ENCODE peak calls at places on chromosomes 4 and X, in five cellular contexts. C is fibroblast of lung, N is tibial nerve, S is right lobe of liver, E is SK-N-SH. I is an unnamed sample. For H3K4me1 and H3K9me3, the result is how much of the 10 kb centered on the place peaks cover.

GRCh38 chr4:188201851-188202250 is 62.6 kb downstream of the TRIML1 start:
- DNase-seq in C (no peak), N (no peak), S (no peak), E (no peak), I (no peak)

GRCh38 chrX:133543654-133544053 is 128.4 kb upstream of the GPC4 start:
- DNase-seq in C (no peak), N (no peak), S (no peak), E (no peak), I (no peak)

GRCh38 chr4:119585771-119586170 is 42.8 kb downstream of the PDE5A start:
- DNase-seq in C (peak), N (no peak), S (no peak), E (no peak), I (no peak)

GRCh38 chrX:47572773-47573333 is 9.4 kb upstream of the TIMP1 start:
- DNase-seq in C (no peak), N (no peak), S (no peak), E (no peak), I (no peak)

GRCh38 chrX:134512566-134512965 is 52.6 kb downstream of the HPRT1 start:
- DNase-seq in C (peak), N (no peak), S (no peak), E (no peak), I (peak)

GRCh38 chrX:19670854-19671620 is 155.7 kb upstream of the MAP3K15 start:
- DNase-seq in C (peak), N (peak), S (no peak), E (peak), I (peak)

GRCh38 chr4:38132140-38132673 is 172.0 kb downstream of the PTTG2 start:
- DNase-seq in C (peak), N (peak), S (no peak), E (peak), I (peak)

GRCh38 chr4:25578431-25578830 is 77.2 kb upstream of the SLC34A2 start:
- DNase-seq in C (no peak), N (no peak), S (no peak), E (no peak), I (no peak)

GRCh38 chr4:20456416-20456815 is 204.7 kb downstream of the SLIT2 start:
- DNase-seq in C (no peak), N (no peak), S (no peak), E (no peak), I (no peak)

GRCh38 chr4:126807132-126807531 is 825.6 kb upstream of the INTU start:
- DNase-seq in C (no peak), N (no peak), S (no peak), E (no peak), I (peak)

GRCh38 chr4:25103423-25103822 is 56.8 kb downstream of the SEPSECS start:
- DNase-seq in C (no peak), N (no peak), S (no peak), E (no peak), I (no peak)

GRCh38 chr4:176309772-176310171 is 10.0 kb upstream of the SPCS3 start:
- DNase-seq in C (no peak), N (no peak), S (no peak), E (no peak), I (no peak)

GRCh38 chrX:110037181-110037580 is 34.3 kb downstream of the TMEM164 start:
- DNase-seq in C (peak), N (no peak), S (no peak), E (no peak), I (no peak)

GRCh38 chr4:126752702-126753101 is 880.1 kb upstream of the INTU start:
- DNase-seq in C (no peak), N (no peak), S (no peak), E (no peak), I (peak)

GRCh38 chr4:125639182-125639621 is 324.4 kb downstream of the FAT4 start:
- DNase-seq in C (peak), N (no peak), S (peak), E (peak), I (peak)

GRCh38 chr4:38967260-38968095 is 64.7 kb downstream of the TMEM156 start:
- DNase-seq in C (peak), N (no peak), S (no peak), E (no peak), I (no peak)

GRCh38 chr4:187227907-187228699 is 504.4 kb upstream of the FAT1 start:
- DNase-seq in C (no peak), N (no peak), S (no peak), E (no peak), I (peak)

GRCh38 chrX:133414399-133415275 is 652 bp downstream of the GPC4 start:
- DNase-seq in C (peak), N (no peak), S (no peak), E (peak), I (peak)

GRCh38 chr4:155787113-155787710 is 28.4 kb downstream of the GUCY1B1 start:
- DNase-seq in C (peak), N (peak), S (no peak), E (peak), I (peak)

GRCh38 chr4:167102475-167102874 is 131.8 kb downstream of the SPOCK3 start:
- DNase-seq in C (no peak), N (no peak), S (no peak), E (no peak), I (no peak)

GRCh38 chrX:25869761-25870160 is 268.4 kb upstream of the MAGEB18 start:
- DNase-seq in C (peak), N (no peak), S (no peak), E (no peak), I (no peak)

GRCh38 chrX:145817666-145818521 is at the start of gene SLITRK2:
- DNase-seq in C (no peak), N (no peak), S (peak), E (no peak), I (no peak)

GRCh38 chr4:62292911-62293310 is 1092.8 kb downstream of the ADGRL3 start:
- DNase-seq in C (no peak), N (no peak), S (no peak), E (no peak), I (no peak)

DNA sequence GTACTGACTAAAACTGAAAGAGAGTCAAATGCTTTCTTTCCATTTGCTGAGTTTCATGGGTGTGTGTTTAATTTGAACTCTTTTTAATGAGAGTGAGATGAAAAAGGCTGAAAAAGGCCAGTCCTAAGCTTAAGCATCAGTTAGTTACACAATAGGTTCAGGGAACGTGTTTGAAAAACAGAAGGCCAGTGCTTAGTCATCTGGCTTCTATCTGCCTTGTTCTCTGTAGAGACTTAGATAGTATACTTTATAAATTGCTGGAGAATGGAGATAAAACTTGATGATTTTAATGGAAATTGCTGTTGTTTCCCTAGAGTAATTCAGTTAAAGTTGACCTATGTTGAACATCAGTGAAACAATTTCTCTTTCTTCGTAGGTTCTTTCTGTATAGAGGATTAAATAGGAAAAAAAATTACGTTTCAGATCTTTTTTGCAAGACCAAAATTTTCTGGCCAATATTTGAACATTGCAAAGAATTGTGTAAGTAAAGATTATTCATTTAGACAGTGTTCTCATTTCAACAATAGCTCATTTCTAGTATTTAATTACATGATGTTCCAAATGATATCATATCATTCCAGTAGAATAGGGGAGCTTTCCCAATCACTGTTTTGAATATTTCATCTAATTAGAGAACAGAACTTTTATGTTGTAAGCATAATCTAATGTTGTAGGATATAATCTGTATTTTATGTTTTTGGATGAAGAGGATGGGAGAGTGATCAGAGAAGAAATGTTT is 1088.8 kb downstream of the ADGRL3 start:
- DNase-seq in C (no peak), N (no peak), S (no peak), E (peak), I (no peak)
- H3K27ac ChIP-seq in C (no peak), N (no peak), S (no peak), E (peak), I (no peak)

GRCh38 chrX:15434205-15434604 is 50.0 kb upstream of the VEGFD start:
- DNase-seq in C (no peak), N (no peak), S (no peak), E (no peak), I (no peak)

GRCh38 chrX:15436220-15436619 is 52.0 kb upstream of the VEGFD start:
- DNase-seq in C (no peak), N (no peak), S (no peak), E (no peak), I (no peak)

GRCh38 chrX:15441464-15441863 is 51.7 kb downstream of the PIR start:
- DNase-seq in C (no peak), N (no peak), S (no peak), E (no peak), I (peak)

GRCh38 chrX:15438332-15438731 is 54.1 kb upstream of the VEGFD start:
- DNase-seq in C (no peak), N (no peak), S (no peak), E (no peak), I (no peak)

DNA sequence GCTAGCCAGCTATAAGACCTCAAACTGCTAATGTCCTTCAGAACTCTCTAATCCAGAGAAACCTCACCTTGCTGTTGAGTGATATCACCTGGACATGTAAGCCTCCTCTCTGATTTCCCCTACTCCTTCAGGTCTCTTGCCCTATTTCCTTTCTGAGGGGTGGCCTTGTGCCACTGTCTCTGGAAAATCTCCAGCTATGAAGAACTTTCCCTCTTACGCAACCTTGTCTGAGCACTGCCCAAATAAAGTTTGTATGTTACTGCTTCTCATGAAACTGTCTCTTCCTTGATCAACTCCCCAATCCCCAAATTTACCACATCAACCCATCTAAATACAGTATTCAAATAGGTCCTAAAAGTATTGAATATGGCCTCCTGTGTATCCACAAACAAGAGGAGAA is 53.5 kb upstream of the VEGFD start:
- DNase-seq in C (no peak), N (peak), S (no peak), E (no peak), I (no peak)
- H3K4me1 ChIP-seq in C (under half), N (under half), S (under half), E (under half), I (under half)

DNA sequence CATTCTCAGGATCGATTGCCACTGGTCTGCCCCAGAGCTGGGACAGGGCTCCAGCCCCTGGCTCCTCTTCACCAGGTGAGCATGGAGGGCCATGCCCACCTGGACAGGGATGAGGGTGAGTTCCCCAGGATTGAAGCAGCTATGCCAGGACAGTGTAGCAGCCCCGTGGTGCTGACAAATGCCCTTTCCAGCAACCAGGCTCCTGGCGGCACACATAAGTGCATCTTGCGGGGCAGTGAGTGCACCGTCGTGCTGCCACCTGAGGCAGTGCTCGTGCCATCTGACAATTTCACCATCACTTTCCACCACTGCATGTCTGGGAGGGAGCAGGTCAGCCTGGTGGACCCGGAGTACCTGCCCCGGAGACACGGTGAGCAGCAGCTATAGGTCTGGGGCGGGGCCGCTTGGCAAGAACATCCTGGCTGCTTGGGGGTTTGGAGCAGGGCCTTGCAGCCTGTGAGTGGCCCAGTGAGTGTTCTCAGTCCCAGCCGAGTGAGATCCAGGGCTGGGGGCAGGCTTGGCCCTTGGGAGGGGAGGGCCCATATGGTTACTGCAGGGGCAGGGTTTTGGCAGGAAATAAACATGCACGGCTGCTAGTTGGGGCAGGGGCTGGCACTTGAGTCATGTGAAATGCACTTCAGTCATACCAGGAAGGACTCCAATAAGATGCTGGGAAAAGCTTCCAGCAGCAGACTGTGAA is 6.1 kb downstream of the IL9R start:
- DNase-seq in C (no peak), N (no peak), S (no peak), E (no peak), I (no peak)
- H3K9me3 ChIP-seq in C (under half), N (under half), S (under half), E (under half), I (under half)

GRCh38 chr4:3483471-3483921 is 20.4 kb downstream of the DOK7 start:
- DNase-seq in C (peak), N (no peak), S (no peak), E (no peak), I (peak)

GRCh38 chr4:3482707-3483106 is 19.6 kb downstream of the DOK7 start:
- DNase-seq in C (no peak), N (no peak), S (no peak), E (no peak), I (no peak)

GRCh38 chr4:3485011-3485881 is 22.1 kb downstream of the DOK7 start:
- DNase-seq in C (no peak), N (no peak), S (no peak), E (no peak), I (no peak)

GRCh38 chr4:3485882-3486555 is 22.9 kb downstream of the DOK7 start:
- DNase-seq in C (no peak), N (no peak), S (no peak), E (no peak), I (no peak)

GRCh38 chr4:3484057-3484973 is 21.2 kb downstream of the DOK7 start:
- DNase-seq in C (no peak), N (no peak), S (no peak), E (peak), I (no peak)
- H3K27ac ChIP-seq in C (no peak), N (no peak), S (no peak), E (no peak), I (peak)

DNA sequence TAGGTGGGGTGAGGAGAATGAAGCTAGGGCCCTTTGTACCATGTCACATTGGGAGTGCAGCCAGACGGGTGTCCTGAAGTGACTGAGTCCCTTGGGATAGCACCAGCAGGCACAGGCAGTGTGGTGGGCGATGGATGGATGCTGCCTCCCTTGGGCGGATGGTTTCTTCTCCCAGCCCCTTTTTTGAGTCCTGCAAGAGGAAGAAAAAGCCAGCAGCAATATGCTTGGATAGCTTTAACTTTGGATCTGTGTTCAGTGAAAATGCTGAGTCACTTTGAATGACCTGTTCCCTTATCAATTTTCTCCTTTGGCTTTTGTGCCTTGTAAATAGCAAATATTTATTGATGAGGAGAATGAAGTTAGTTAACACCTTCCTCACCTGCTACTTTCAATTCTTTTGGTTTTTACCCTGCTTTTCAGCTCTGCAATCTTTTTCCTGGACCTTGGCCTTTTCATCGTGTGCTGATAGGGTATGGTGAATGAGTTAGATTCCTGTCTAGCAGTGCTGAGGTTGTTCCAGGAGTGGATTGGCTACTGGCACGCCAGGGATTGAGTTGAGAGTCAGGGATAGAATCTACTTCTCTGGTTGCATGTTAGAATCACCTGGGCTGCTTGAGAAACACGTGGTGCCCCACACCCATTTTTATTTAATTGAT is 10.2 kb downstream of the DCUN1D4 start:
- DNase-seq in C (peak), N (no peak), S (peak), E (no peak), I (no peak)
- H3K4me1 ChIP-seq in C (under half), N (under half), S (half or more), E (under half), I (under half)

DNA sequence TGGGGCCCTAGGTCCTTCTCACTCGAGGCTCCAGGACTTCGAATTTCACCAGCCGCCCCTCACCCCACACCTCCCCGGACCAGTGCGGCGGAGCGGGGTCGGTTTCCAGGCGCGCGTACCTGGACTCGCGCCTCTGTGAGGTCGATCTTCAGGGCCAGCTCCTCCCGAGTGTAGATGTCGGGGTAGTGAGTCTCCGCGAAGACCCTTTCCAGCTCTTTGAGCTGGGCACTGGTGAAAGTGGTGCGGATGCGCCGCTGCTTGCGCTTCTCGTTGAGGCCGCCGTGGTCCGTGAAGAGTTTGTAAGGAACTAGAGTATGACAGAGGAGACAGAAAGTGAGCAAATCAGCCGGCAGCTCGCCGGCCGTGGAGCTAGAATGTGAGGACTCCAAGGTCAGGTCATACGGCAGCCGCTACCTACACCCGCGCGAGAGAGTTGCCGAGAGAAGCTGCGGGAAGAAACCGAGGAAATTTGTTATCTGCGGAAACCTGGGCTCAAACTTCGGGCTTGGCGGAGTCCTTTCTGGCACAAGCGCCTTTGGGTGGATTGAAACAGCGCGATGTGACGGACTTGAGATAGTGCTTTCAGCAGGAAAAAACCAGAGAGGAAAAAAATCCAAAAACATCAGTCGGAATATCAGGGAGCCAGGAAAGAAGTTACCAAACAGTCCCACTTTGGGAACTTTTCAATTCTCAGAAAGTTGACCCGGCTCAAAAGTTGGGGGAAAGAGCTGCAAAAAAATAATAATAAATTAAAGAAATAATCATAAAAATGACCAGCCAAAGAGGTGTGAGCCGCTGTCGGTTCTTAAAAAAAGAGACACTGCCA is 1.1 kb downstream of the PHOX2B start:
- DNase-seq in C (no peak), N (no peak), S (no peak), E (peak), I (no peak)
- H3K9me3 ChIP-seq in C (under half), N (under half), S (under half), E (under half), I (under half)

DNA sequence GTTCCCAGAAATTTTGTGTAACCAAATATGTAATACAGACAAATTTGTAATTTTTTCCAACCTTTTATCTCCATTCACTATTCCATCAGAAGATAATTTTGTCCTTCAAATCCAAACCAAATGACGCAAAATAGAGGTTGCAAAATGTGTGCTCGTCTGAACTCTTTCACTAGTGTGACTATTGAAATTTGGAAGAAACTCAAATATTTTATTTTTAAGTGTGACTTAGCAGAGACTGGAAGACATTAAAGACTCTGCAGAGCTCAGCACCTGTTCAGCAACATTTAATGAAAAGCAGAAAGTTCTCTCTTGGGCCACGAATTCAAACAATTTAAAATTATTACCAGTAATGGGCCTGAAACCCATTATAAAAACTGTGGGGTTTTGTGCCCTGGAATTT is 30.0 kb upstream of the APELA start:
- DNase-seq in C (no peak), N (no peak), S (no peak), E (no peak), I (no peak)
- H3K27ac ChIP-seq in C (no peak), N (no peak), S (no peak), E (no peak), I (no peak)

GRCh38 chr4:7812921-7813320 is 126.7 kb downstream of the AFAP1 start:
- DNase-seq in C (no peak), N (no peak), S (no peak), E (no peak), I (no peak)
- H3K4me1 ChIP-seq in C (under half), N (under half), S (under half), E (half or more), I (under half)

DNA sequence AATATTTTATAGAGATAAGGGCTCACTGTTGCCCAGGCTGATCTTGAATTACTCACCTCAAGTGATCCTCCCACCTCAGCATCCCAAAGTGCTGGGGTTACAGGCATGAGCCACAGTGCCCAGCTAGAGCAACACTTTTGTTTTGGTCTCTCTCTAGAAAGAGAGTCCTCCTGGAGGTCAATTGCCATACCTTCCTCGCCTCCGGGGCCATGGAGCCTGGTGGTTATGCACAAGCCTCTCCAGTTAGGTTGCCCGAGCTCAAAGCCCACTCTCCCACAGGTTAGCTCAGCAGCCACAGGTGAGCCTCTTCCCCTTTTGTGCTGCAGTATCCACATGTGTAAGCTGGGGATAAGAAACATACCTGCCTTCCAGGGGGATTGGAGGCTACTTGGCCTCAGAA is 24.2 kb upstream of the MAN2B2 start:
- DNase-seq in C (no peak), N (no peak), S (no peak), E (no peak), I (no peak)
- H3K9me3 ChIP-seq in C (under half), N (under half), S (under half), E (under half), I (under half)

I was measured in SJCRH30.